ENCODE peak calls at places on chromosomes 7 and 10, in five cellular contexts. One of them, this sample, is unnamed.

GRCh38 chr10:116972136-116972535 is 32.9 kb downstream of the SHTN1 start:
- DNase-seq in activated CD4-positive, alpha-beta T cell treated with anti-CD3 and anti-CD28 coated beads, Interleukin-2, amount 10 ng/mL, durations not matched to agents 7 days and 5 days: no peak
- DNase-seq in NCI-H69: no peak
- DNase-seq in GM03348: no peak
- DNase-seq in AG08395: no peak
- DNase-seq in this sample: no peak

GRCh38 chr10:121155742-121156141 is 304.6 kb downstream of the WDR11 start:
- DNase-seq in activated CD4-positive, alpha-beta T cell treated with anti-CD3 and anti-CD28 coated beads, Interleukin-2, amount 10 ng/mL, durations not matched to agents 7 days and 5 days: no peak
- DNase-seq in NCI-H69: no peak
- DNase-seq in GM03348: no peak
- DNase-seq in AG08395: no peak
- DNase-seq in this sample: no peak

GRCh38 chr7:102992820-102993531 is 80.2 kb downstream of the LRRC17 start:
- DNase-seq in GM03348: peak; percentile 26
- DNase-seq in NCI-H69: peak; percentile 56
- DNase-seq in AG08395: peak; percentile 26
- DNase-seq in activated CD4-positive, alpha-beta T cell treated with anti-CD3 and anti-CD28 coated beads, Interleukin-2, amount 10 ng/mL, durations not matched to agents 7 days and 5 days: no peak
- DNase-seq in this sample: no peak

GRCh38 chr10:73076361-73077183 is 20.1 kb downstream of the P4HA1 start:
- DNase-seq in GM03348: peak; percentile 76
- DNase-seq in NCI-H69: peak; percentile 3
- DNase-seq in activated CD4-positive, alpha-beta T cell treated with anti-CD3 and anti-CD28 coated beads, Interleukin-2, amount 10 ng/mL, durations not matched to agents 7 days and 5 days: no peak
- DNase-seq in AG08395: peak; percentile 67
- DNase-seq in this sample: no peak

GRCh38 chr10:46028584-46029570 is 1.5 kb downstream of the NCOA4 start:
- DNase-seq in GM03348: peak; percentile 66
- DNase-seq in activated CD4-positive, alpha-beta T cell treated with anti-CD3 and anti-CD28 coated beads, Interleukin-2, amount 10 ng/mL, durations not matched to agents 7 days and 5 days: peak; percentile 59
- DNase-seq in NCI-H69: peak; percentile 58
- DNase-seq in AG08395: peak; percentile 51
- DNase-seq in this sample: no peak

GRCh38 chr10:308101-308500 is 172.8 kb downstream of the ZMYND11 start:
- DNase-seq in GM03348: no peak
- DNase-seq in AG08395: no peak
- DNase-seq in NCI-H69: no peak
- DNase-seq in activated CD4-positive, alpha-beta T cell treated with anti-CD3 and anti-CD28 coated beads, Interleukin-2, amount 10 ng/mL, durations not matched to agents 7 days and 5 days: no peak
- DNase-seq in this sample: no peak

GRCh38 chr10:100141446-100142087 is 44.3 kb downstream of the ERLIN1 start:
- DNase-seq in GM03348: no peak
- DNase-seq in activated CD4-positive, alpha-beta T cell treated with anti-CD3 and anti-CD28 coated beads, Interleukin-2, amount 10 ng/mL, durations not matched to agents 7 days and 5 days: no peak
- DNase-seq in NCI-H69: no peak
- DNase-seq in AG08395: no peak
- DNase-seq in this sample: no peak

GRCh38 chr10:124704428-124704805 is 39.8 kb downstream of the FAM53B start:
- DNase-seq in GM03348: no peak
- DNase-seq in activated CD4-positive, alpha-beta T cell treated with anti-CD3 and anti-CD28 coated beads, Interleukin-2, amount 10 ng/mL, durations not matched to agents 7 days and 5 days: no peak
- DNase-seq in NCI-H69: no peak
- DNase-seq in AG08395: no peak
- DNase-seq in this sample: no peak

GRCh38 chr10:48364659-48365405 is 58.4 kb downstream of the MAPK8 start:
- DNase-seq in NCI-H69: peak; percentile 81
- DNase-seq in GM03348: no peak
- DNase-seq in activated CD4-positive, alpha-beta T cell treated with anti-CD3 and anti-CD28 coated beads, Interleukin-2, amount 10 ng/mL, durations not matched to agents 7 days and 5 days: no peak
- DNase-seq in AG08395: no peak
- DNase-seq in this sample: no peak

GRCh38 chr10:28236641-28237040 is 66.2 kb downstream of the MPP7 start:
- DNase-seq in activated CD4-positive, alpha-beta T cell treated with anti-CD3 and anti-CD28 coated beads, Interleukin-2, amount 10 ng/mL, durations not matched to agents 7 days and 5 days: no peak
- DNase-seq in NCI-H69: no peak
- DNase-seq in AG08395: no peak
- DNase-seq in GM03348: no peak
- DNase-seq in this sample: no peak

GRCh38 chr7:26489906-26490305 is 198.2 kb downstream of the SNX10 start:
- DNase-seq in GM03348: no peak
- DNase-seq in AG08395: no peak
- DNase-seq in activated CD4-positive, alpha-beta T cell treated with anti-CD3 and anti-CD28 coated beads, Interleukin-2, amount 10 ng/mL, durations not matched to agents 7 days and 5 days: no peak
- DNase-seq in NCI-H69: peak; percentile 81
- DNase-seq in this sample: no peak

GRCh38 chr7:100127866-100128601 is 1.3 kb downstream of the MBLAC1 start:
- DNase-seq in AG08395: no peak
- DNase-seq in activated CD4-positive, alpha-beta T cell treated with anti-CD3 and anti-CD28 coated beads, Interleukin-2, amount 10 ng/mL, durations not matched to agents 7 days and 5 days: peak; percentile 23
- DNase-seq in NCI-H69: peak; percentile 52
- DNase-seq in GM03348: no peak
- DNase-seq in this sample: no peak

GRCh38 chr7:95690367-95690947 is 81.9 kb upstream of the DYNC1I1 start:
- DNase-seq in NCI-H69: peak; percentile 74
- DNase-seq in GM03348: peak; percentile 26
- DNase-seq in AG08395: peak; percentile 33
- DNase-seq in activated CD4-positive, alpha-beta T cell treated with anti-CD3 and anti-CD28 coated beads, Interleukin-2, amount 10 ng/mL, durations not matched to agents 7 days and 5 days: peak; percentile 29
- DNase-seq in this sample: no peak

GRCh38 chr7:98357751-98358161 is 43.1 kb downstream of the BAIAP2L1 start:
- DNase-seq in activated CD4-positive, alpha-beta T cell treated with anti-CD3 and anti-CD28 coated beads, Interleukin-2, amount 10 ng/mL, durations not matched to agents 7 days and 5 days: no peak
- DNase-seq in NCI-H69: peak; percentile 31
- DNase-seq in GM03348: peak; percentile 45
- DNase-seq in AG08395: no peak
- DNase-seq in this sample: no peak

GRCh38 chr10:88652621-88653020 is 11.6 kb upstream of the LIPF start:
- DNase-seq in GM03348: peak; percentile 18
- DNase-seq in AG08395: peak; percentile 15
- DNase-seq in NCI-H69: no peak
- DNase-seq in activated CD4-positive, alpha-beta T cell treated with anti-CD3 and anti-CD28 coated beads, Interleukin-2, amount 10 ng/mL, durations not matched to agents 7 days and 5 days: no peak
- DNase-seq in this sample: no peak

GRCh38 chr7:112183266-112183665 is 22.9 kb downstream of the DOCK4 start:
- DNase-seq in NCI-H69: no peak
- DNase-seq in activated CD4-positive, alpha-beta T cell treated with anti-CD3 and anti-CD28 coated beads, Interleukin-2, amount 10 ng/mL, durations not matched to agents 7 days and 5 days: no peak
- DNase-seq in AG08395: no peak
- DNase-seq in GM03348: no peak
- DNase-seq in this sample: no peak

GRCh38 chr7:8037151-8037550 is 68.6 kb downstream of the GLCCI1 start:
- DNase-seq in AG08395: no peak
- DNase-seq in GM03348: no peak
- DNase-seq in activated CD4-positive, alpha-beta T cell treated with anti-CD3 and anti-CD28 coated beads, Interleukin-2, amount 10 ng/mL, durations not matched to agents 7 days and 5 days: no peak
- DNase-seq in NCI-H69: no peak
- DNase-seq in this sample: no peak

GRCh38 chr7:154198481-154198880 is 146.3 kb downstream of the DPP6 start:
- DNase-seq in activated CD4-positive, alpha-beta T cell treated with anti-CD3 and anti-CD28 coated beads, Interleukin-2, amount 10 ng/mL, durations not matched to agents 7 days and 5 days: no peak
- DNase-seq in AG08395: no peak
- DNase-seq in NCI-H69: no peak
- DNase-seq in GM03348: no peak
- DNase-seq in this sample: no peak

GRCh38 chr7:38542156-38542555 is 89.0 kb downstream of the AMPH start:
- DNase-seq in AG08395: peak; percentile 66
- DNase-seq in activated CD4-positive, alpha-beta T cell treated with anti-CD3 and anti-CD28 coated beads, Interleukin-2, amount 10 ng/mL, durations not matched to agents 7 days and 5 days: no peak
- DNase-seq in NCI-H69: no peak
- DNase-seq in GM03348: peak; percentile 41
- DNase-seq in this sample: no peak